ENCODE peak calls at places on chromosomes 2 and 18, in six cellular contexts. G is suprapubic skin, U is esophagus squamous epithelium, J is transverse colon, L is Peyer's patch, T is K562. P is an unnamed sample.

GRCh38 chr2:152421521-152422367 is 86.8 kb downstream of the FMNL2 start:
- DNase-seq in T (peak), G (no peak), L (no peak), U (no peak), J (peak), P (peak)

GRCh38 chr2:208101716-208102631 is 22.4 kb downstream of the CRYGD start:
- DNase-seq in U (no peak), L (no peak), G (no peak), J (no peak), T (peak), P (no peak)

GRCh38 chr2:100107440-100107839 is 35.0 kb downstream of the AFF3 start:
- DNase-seq in L (no peak), T (no peak), U (no peak), J (no peak), G (no peak), P (no peak)

GRCh38 chr2:29627366-29627765 is 294.0 kb downstream of the ALK start:
- DNase-seq in G (no peak), J (no peak), T (no peak), U (no peak), L (no peak), P (no peak)

GRCh38 chr2:221446140-221446539 is 126.0 kb downstream of the EPHA4 start:
- DNase-seq in T (no peak), U (no peak), L (no peak), G (no peak), J (no peak), P (no peak)

GRCh38 chr2:163455815-163456214 is 280.0 kb downstream of the FIGN start:
- DNase-seq in J (no peak), L (no peak), T (no peak), U (no peak), G (no peak), P (no peak)

GRCh38 chr2:159076233-159076632 is 107.8 kb downstream of the TANC1 start:
- DNase-seq in T (no peak), J (no peak), G (no peak), L (no peak), U (no peak), P (peak)

GRCh38 chr2:54763636-54764291 is 40.3 kb downstream of the EML6 start:
- DNase-seq in U (no peak), L (no peak), G (no peak), J (no peak), T (peak), P (peak)

GRCh38 chr18:59123588-59124369 is 15.9 kb upstream of the SEC11C start:
- DNase-seq in U (no peak), T (no peak), L (no peak), G (no peak), J (no peak), P (no peak)

GRCh38 chr2:174971868-174972781 is 33.1 kb downstream of the CHN1 start:
- DNase-seq in L (no peak), G (no peak), T (no peak), U (no peak), J (peak), P (peak)

GRCh38 chr2:190318514-190318913 is 1.1 kb downstream of the HIBCH start:
- DNase-seq in G (no peak), U (no peak), J (no peak), L (no peak), T (no peak), P (no peak)

GRCh38 chr2:174376967-174377366 is 18.6 kb upstream of the SCRN3 start:
- DNase-seq in T (peak), G (no peak), U (no peak), L (no peak), J (no peak), P (no peak)

GRCh38 chr2:186645999-186646398 is 47.9 kb upstream of the FAM171B start:
- DNase-seq in T (no peak), L (no peak), U (no peak), J (no peak), G (no peak), P (no peak)

GRCh38 chr2:33086400-33087015 is 139.8 kb downstream of the LTBP1 start:
- DNase-seq in J (peak), T (no peak), U (no peak), L (no peak), G (no peak), P (peak)

GRCh38 chr2:85797959-85798358 is 44.2 kb downstream of the ATOH8 start:
- DNase-seq in L (no peak), U (no peak), G (peak), J (peak), T (peak), P (no peak)

GRCh38 chr2:160977376-160977775 is 182.9 kb upstream of the TANK start:
- DNase-seq in U (no peak), G (no peak), L (no peak), J (no peak), T (no peak), P (no peak)

GRCh38 chr2:185335879-185336278 is 402.7 kb upstream of the FSIP2 start:
- DNase-seq in G (no peak), U (no peak), T (no peak), J (no peak), L (no peak), P (no peak)

GRCh38 chr2:230986520-230987136 is 9.3 kb upstream of the SPATA3 start:
- DNase-seq in L (no peak), J (no peak), U (no peak), T (no peak), G (no peak), P (no peak)

GRCh38 chr2:47028171-47028570 is 112.6 kb upstream of the MCFD2 start:
- DNase-seq in J (no peak), U (no peak), T (no peak), G (no peak), L (no peak), P (no peak)

GRCh38 chr2:189252991-189253680 is 73.6 kb upstream of the COL5A2 start:
- DNase-seq in J (peak), U (no peak), T (no peak), L (no peak), G (no peak), P (no peak)

GRCh38 chr2:24816884-24817283 is 23.7 kb downstream of the CENPO start:
- DNase-seq in U (no peak), G (no peak), J (no peak), L (no peak), T (peak), P (peak)

GRCh38 chr2:20781656-20782265 is 41.1 kb downstream of the LDAH start:
- DNase-seq in G (no peak), U (no peak), J (no peak), T (peak), L (no peak), P (no peak)

GRCh38 chr2:81703831-81704230 is 1399.3 kb upstream of the LRRTM1 start:
- DNase-seq in J (no peak), G (no peak), L (no peak), T (no peak), U (no peak), P (no peak)

GRCh38 chr2:195548198-195548940 is 108.7 kb upstream of the SLC39A10 start:
- DNase-seq in U (no peak), T (no peak), L (no peak), J (no peak), G (no peak), P (no peak)

GRCh38 chr18:59994357-59994756 is 94.6 kb downstream of the PMAIP1 start:
- DNase-seq in L (no peak), J (no peak), T (no peak), U (no peak), G (no peak), P (no peak)

GRCh38 chr2:126893606-126894005 is 5.1 kb upstream of the TEX51 start:
- DNase-seq in G (no peak), T (no peak), L (no peak), J (no peak), U (no peak), P (no peak)

GRCh38 chr2:8406271-8406670 is 275.6 kb upstream of the ID2 start:
- DNase-seq in U (no peak), G (no peak), L (no peak), J (no peak), T (no peak), P (no peak)

GRCh38 chr2:168198476-168199192 is 48.8 kb downstream of the STK39 start:
- DNase-seq in T (no peak), J (no peak), U (no peak), G (no peak), L (no peak), P (no peak)

GRCh38 chr18:78719821-78720220 is 259.8 kb upstream of the SALL3 start:
- DNase-seq in L (no peak), U (no peak), T (no peak), G (no peak), J (no peak), P (no peak)

GRCh38 chr2:117851969-117852368 is 37.5 kb downstream of the DDX18 start:
- DNase-seq in L (no peak), G (no peak), T (no peak), J (no peak), U (no peak), P (no peak)

GRCh38 chr2:29518988-29519925 is 402.1 kb downstream of the ALK start:
- DNase-seq in U (no peak), T (no peak), G (no peak), L (no peak), J (no peak), P (peak)

GRCh38 chr2:127662937-127663565 is 12.3 kb downstream of the LIMS2 start:
- DNase-seq in U (no peak), L (no peak), T (no peak), J (peak), G (peak), P (no peak)

GRCh38 chr18:59993560-59993959 is 93.8 kb downstream of the PMAIP1 start:
- DNase-seq in J (no peak), T (no peak), G (no peak), U (no peak), L (no peak), P (no peak)

GRCh38 chr2:3170792-3171455 is 206.7 kb downstream of the EIPR1 start:
- DNase-seq in U (no peak), G (peak), L (no peak), T (no peak), J (no peak), P (no peak)

GRCh38 chr2:8154936-8155335 is 526.9 kb upstream of the ID2 start:
- DNase-seq in L (no peak), T (no peak), G (no peak), U (no peak), J (no peak), P (no peak)

GRCh38 chr2:133570547-133570946 is 2.3 kb upstream of the NCKAP5 start:
- DNase-seq in J (no peak), T (no peak), L (no peak), U (no peak), G (no peak), P (no peak)

GRCh38 chr2:133568598-133568997 is 335 bp upstream of the NCKAP5 start:
- DNase-seq in L (no peak), T (no peak), G (no peak), U (no peak), J (no peak), P (no peak)

GRCh38 chr2:133569416-133569815 is 1.2 kb upstream of the NCKAP5 start:
- DNase-seq in U (no peak), T (no peak), G (no peak), J (no peak), L (no peak), P (no peak)

GRCh38 chr2:133568172-133568571 is at the start of gene NCKAP5:
- DNase-seq in T (no peak), L (no peak), G (no peak), J (peak), U (no peak), P (no peak)

DNA sequence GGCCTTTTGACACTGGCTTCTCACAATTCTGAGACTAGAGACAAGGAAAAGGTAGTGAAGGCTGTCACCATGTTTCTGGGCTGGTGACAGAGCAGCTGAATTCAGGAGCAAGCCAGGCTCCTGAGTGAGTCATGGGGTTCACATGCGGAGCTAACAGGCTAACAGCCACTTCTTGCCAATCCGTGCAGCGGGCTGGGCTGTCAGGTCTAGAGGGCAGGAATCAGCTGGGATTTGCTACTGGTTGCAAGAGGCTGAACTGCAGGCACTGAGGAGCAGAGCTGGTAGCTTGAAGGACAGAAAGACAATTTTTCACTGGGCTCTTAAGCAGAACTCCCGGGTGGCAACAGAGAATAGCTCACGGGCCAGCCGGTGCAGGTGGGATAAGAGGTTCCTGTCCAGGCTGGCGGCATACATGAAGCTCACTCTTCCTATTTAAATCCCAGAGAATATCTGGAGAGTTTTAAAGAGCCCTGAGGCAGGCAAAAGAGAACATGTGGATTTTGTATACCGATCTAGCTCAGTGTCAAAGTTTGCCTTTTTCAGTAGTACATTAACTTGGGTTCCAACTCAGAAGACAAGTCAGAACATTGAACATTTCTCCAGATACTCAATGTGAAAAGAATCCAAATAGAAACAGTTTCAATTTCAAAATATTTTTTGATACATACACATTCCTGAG is 1.2 kb downstream of the NCKAP5 start:
- DNase-seq in J (peak), U (no peak), L (no peak), T (no peak), G (peak), P (peak)
- TF ChIP-seq POLR2A in J (no peak), U (no peak), L (no peak), T (no peak), G (no peak), P (no peak)

GRCh38 chr2:236547725-236548124 is 21.9 kb upstream of the ACKR3 start:
- DNase-seq in L (no peak), J (no peak), U (no peak), G (no peak), T (no peak), P (no peak)

GRCh38 chr2:236546561-236546961 is 23.1 kb upstream of the ACKR3 start:
- DNase-seq in T (no peak), J (no peak), G (no peak), L (peak), U (no peak), P (no peak)

GRCh38 chr2:236544362-236544761 is 25.3 kb upstream of the ACKR3 start:
- DNase-seq in J (no peak), U (no peak), G (no peak), L (no peak), T (no peak), P (no peak)

GRCh38 chr2:236545248-236545658 is 24.4 kb upstream of the ACKR3 start:
- DNase-seq in L (peak), G (no peak), J (no peak), U (no peak), T (no peak), P (no peak)

DNA sequence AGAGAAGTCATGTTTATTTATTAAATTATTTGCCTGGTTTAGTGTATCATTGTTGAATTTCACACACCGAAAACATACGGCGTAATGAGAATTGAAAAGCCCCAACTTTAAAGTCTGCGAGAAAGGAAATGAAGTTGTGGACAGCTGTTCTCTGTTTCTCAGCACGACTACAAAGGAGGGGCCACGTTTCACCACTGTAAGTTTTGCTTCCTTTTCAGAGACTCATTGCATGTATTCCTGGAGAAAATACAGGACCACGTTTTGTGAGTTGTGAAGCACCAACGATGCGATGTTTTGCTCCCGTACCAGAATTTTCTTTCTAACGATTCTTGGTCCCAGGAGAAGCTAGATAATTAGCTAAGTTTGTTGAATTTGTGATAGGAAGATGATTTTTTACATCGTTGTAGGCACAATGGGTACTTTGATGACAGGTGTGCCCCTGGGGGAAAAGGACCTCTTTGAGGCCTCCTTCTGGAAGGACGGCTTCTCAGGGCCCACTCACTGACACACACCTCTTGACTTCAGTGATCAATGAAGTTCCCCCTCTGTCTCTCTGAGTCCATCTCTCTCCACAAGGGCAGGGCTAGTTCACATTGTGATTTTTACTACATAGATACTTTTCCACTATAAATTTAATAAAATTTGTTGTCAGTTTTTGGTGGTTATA is 23.7 kb upstream of the ACKR3 start:
- DNase-seq in T (no peak), G (no peak), U (no peak), J (no peak), L (peak), P (no peak)
- TF ChIP-seq POLR2A in T (no peak), G (no peak), U (no peak), J (no peak), L (no peak), P (no peak)

GRCh38 chr2:234496835-234497591 is at the start of gene ARL4C:
- DNase-seq in L (peak), T (peak), G (peak), J (peak), U (no peak), P (peak)

GRCh38 chr2:234495801-234496441 is 960 bp downstream of the ARL4C start:
- DNase-seq in J (peak), T (no peak), L (peak), G (peak), U (no peak), P (peak)

GRCh38 chr2:234495076-234495800 is 1.6 kb downstream of the ARL4C start:
- DNase-seq in J (no peak), G (no peak), T (no peak), U (no peak), L (no peak), P (no peak)

GRCh38 chr2:234497592-234498023 is 727 bp upstream of the ARL4C start:
- DNase-seq in L (no peak), T (no peak), U (no peak), G (peak), J (no peak), P (no peak)

DNA sequence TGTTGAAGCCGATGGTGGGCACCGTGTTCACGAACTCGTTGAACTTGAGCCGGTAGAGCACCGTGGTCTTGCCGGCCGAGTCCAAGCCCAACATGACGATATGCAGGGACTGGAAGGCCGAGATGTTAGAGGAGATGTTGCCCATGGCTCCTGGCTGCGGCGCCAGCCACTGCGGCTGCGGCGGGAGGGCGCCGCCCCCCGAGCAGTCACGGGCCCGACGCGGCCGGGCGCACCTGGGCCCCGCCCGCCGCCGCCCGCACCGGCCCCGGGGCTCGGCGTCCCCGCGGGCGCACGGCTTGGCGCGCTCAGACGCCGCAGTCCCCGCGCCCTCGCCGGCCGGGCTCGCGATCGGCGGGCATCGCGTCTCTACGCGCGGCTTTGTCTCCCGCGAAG is 443 bp downstream of the ARL4C start:
- DNase-seq in T (no peak), G (no peak), J (peak), U (no peak), L (peak), P (no peak)
- TF ChIP-seq POLR2A in T (no peak), G (no peak), J (peak), U (no peak), L (no peak), P (peak)

GRCh38 chr2:238700122-238700457 is 147.8 kb upstream of the TWIST2 start:
- DNase-seq in L (no peak), G (no peak), T (no peak), J (peak), U (no peak), P (no peak)

GRCh38 chr2:238700506-238701050 is 147.3 kb upstream of the TWIST2 start:
- DNase-seq in J (no peak), T (no peak), G (no peak), U (no peak), L (no peak), P (no peak)

GRCh38 chr2:238701066-238701906 is 146.6 kb upstream of the TWIST2 start:
- DNase-seq in L (no peak), G (no peak), U (no peak), T (no peak), J (no peak), P (peak)

GRCh38 chr2:238698451-238699306 is 149.2 kb upstream of the TWIST2 start:
- DNase-seq in G (no peak), J (no peak), L (no peak), T (no peak), U (no peak), P (no peak)

GRCh38 chr2:238699307-238700121 is 148.4 kb upstream of the TWIST2 start:
- DNase-seq in G (no peak), U (no peak), L (no peak), J (no peak), T (no peak), P (no peak)
- TF ChIP-seq POLR2A in G (no peak), U (no peak), L (no peak), J (no peak), T (no peak), P (no peak)